ENCODE peak calls at places on chromosomes 11 and 22, in five cellular contexts. Z, J, S, T and C are unnamed samples.

GRCh38 chr11:134622458-134622857 is 210.4 kb upstream of the B3GAT1 start:
- DNase-seq in T (no peak), Z (no peak), S (no peak), J (no peak), C (no peak)

GRCh38 chr11:70891844-70892380 is 360.5 kb downstream of the SHANK2 start:
- DNase-seq in S (no peak), Z (no peak), T (no peak), J (no peak), C (no peak)

GRCh38 chr11:106306942-106307341 is 229.5 kb downstream of the AASDHPPT start:
- DNase-seq in Z (peak; percentile 5), S (no peak), J (no peak), T (no peak), C (no peak)

GRCh38 chr22:43731986-43732385 is 80.1 kb downstream of the EFCAB6 start:
- DNase-seq in S (no peak), T (no peak), J (no peak), Z (no peak), C (no peak)

GRCh38 chr11:134950692-134951304 is 538.8 kb upstream of the B3GAT1 start:
- DNase-seq in Z (no peak), S (no peak), J (no peak), T (no peak), C (no peak)

GRCh38 chr11:121762820-121763219 is 310.1 kb upstream of the SORL1-AS1 start:
- DNase-seq in Z (no peak), J (peak; percentile 17), T (no peak), S (no peak), C (no peak)

GRCh38 chr11:67252831-67253239 is 13.4 kb upstream of the GRK2 start:
- DNase-seq in T (no peak), Z (no peak), J (no peak), S (no peak), C (no peak)

GRCh38 chr11:1353383-1354124 is 36.2 kb upstream of the BRSK2 start:
- DNase-seq in Z (no peak), J (no peak), T (no peak), S (no peak), C (no peak)

GRCh38 chr11:72238040-72238450 is 5.9 kb downstream of the PHOX2A start:
- DNase-seq in T (no peak), S (peak; percentile 37), Z (no peak), J (peak; percentile 83), C (peak; percentile 47)

GRCh38 chr22:26985217-26985616 is 327.8 kb downstream of the MIAT start:
- DNase-seq in T (no peak), S (no peak), Z (no peak), J (no peak), C (no peak)

GRCh38 chr11:102196351-102196750 is 86.1 kb downstream of the YAP1 start:
- DNase-seq in T (no peak), J (no peak), S (no peak), Z (no peak), C (no peak)

GRCh38 chr11:100890779-100891178 is 203.7 kb downstream of the ARHGAP42 start:
- DNase-seq in J (no peak), Z (peak; percentile 39), S (no peak), T (no peak), C (no peak)

GRCh38 chr22:49100316-49100715 is 727.4 kb downstream of the BRD1 start:
- DNase-seq in T (no peak), J (no peak), S (no peak), Z (no peak), C (no peak)

GRCh38 chr11:39541945-39542351 is 1917.5 kb downstream of the LRRC4C start:
- DNase-seq in Z (no peak), S (no peak), J (no peak), T (no peak), C (no peak)

GRCh38 chr22:49850021-49850911 is 3.4 kb upstream of the ZBED4 start:
- DNase-seq in Z (no peak), J (no peak), S (no peak), T (no peak), C (no peak)

GRCh38 chr22:42294034-42294985 is 23.9 kb upstream of the TCF20 start:
- DNase-seq in Z (no peak), S (no peak), T (no peak), J (no peak), C (no peak)

GRCh38 chr11:9118277-9118676 is 26.9 kb upstream of the SCUBE2 start:
- DNase-seq in T (no peak), S (no peak), J (no peak), Z (no peak), C (no peak)

GRCh38 chr11:9752091-9752490 is 88.2 kb downstream of the SWAP70 start:
- DNase-seq in S (no peak), T (no peak), Z (no peak), J (no peak), C (no peak)

GRCh38 chr11:116051494-116051893 is 547.3 kb upstream of the CADM1 start:
- DNase-seq in S (no peak), J (no peak), T (no peak), Z (no peak), C (no peak)

GRCh38 chr11:19196458-19196857 is 5.3 kb downstream of the CSRP3 start:
- DNase-seq in J (no peak), Z (no peak), T (no peak), S (no peak), C (no peak)

GRCh38 chr22:21000215-21000986 is 1.5 kb downstream of the THAP7 start:
- DNase-seq in S (no peak), J (no peak), T (no peak), Z (no peak), C (no peak)

GRCh38 chr11:128772814-128773213 is 78.9 kb downstream of the FLI1 start:
- DNase-seq in T (no peak), J (peak; percentile 70), S (peak; percentile 23), Z (no peak), C (peak; percentile 98)